ENCODE peak calls at places on chromosomes 5 and 9, in six cellular contexts. H is KBM-7; Y is NAMALWA; R is GM04503; B is naive thymus-derived CD8-positive, alpha-beta T cell; I is stimulated activated CD8-positive, alpha-beta memory T cell treated with anti-CD3 and anti-CD28 coated beads, Interleukin-7, amount 100 ng/mL, for 1 hour. J is an unnamed sample.

GRCh38 chr9:33287087-33287490 is 3.2 kb upstream of the NFX1 start:
- DNase-seq in H (peak; percentile 80), Y (peak; percentile 92), R (no peak), B (no peak), I (no peak), J (peak; percentile 50)

GRCh38 chr5:54538156-54538555 is 20.6 kb downstream of the SNX18 start:
- DNase-seq in H (no peak), Y (no peak), R (no peak), B (no peak), I (no peak), J (no peak)

GRCh38 chr5:143696920-143697319 is 115.0 kb upstream of the HMHB1 start:
- DNase-seq in H (no peak), Y (no peak), R (no peak), B (no peak), I (no peak), J (no peak)

GRCh38 chr9:4077499-4078102 is 222.3 kb downstream of the GLIS3 start:
- DNase-seq in H (peak; percentile 26), Y (peak; percentile 74), R (no peak), B (peak; percentile 17), I (no peak), J (peak; percentile 80)

GRCh38 chr5:149015126-149015525 is 47.7 kb downstream of the SH3TC2 start:
- DNase-seq in H (no peak), Y (no peak), R (no peak), B (no peak), I (no peak), J (no peak)

GRCh38 chr5:138463335-138464017 is 1.8 kb upstream of the EGR1 start:
- DNase-seq in H (no peak), Y (peak; percentile 22), R (no peak), B (no peak), I (no peak), J (peak; percentile 46)

GRCh38 chr5:94276751-94277150 is 341.7 kb downstream of the KIAA0825 start:
- DNase-seq in H (no peak), Y (no peak), R (no peak), B (no peak), I (no peak), J (no peak)

GRCh38 chr5:102271759-102272158 is 24.3 kb downstream of the SLCO4C1 start:
- DNase-seq in H (no peak), Y (no peak), R (no peak), B (no peak), I (no peak), J (no peak)

GRCh38 chr5:159576902-159577301 is 246.6 kb upstream of the IL12B start:
- DNase-seq in H (no peak), Y (no peak), R (no peak), B (no peak), I (no peak), J (no peak)

GRCh38 chr5:40240111-40240510 is 439.6 kb upstream of the PTGER4 start:
- DNase-seq in H (no peak), Y (no peak), R (no peak), B (no peak), I (no peak), J (no peak)

GRCh38 chr5:74257645-74258328 is 382.7 kb downstream of the ENC1 start:
- DNase-seq in H (peak; percentile 89), Y (peak; percentile 35), R (no peak), B (no peak), I (no peak), J (peak; percentile 85)

GRCh38 chr9:112838342-112838741 is 52.3 kb downstream of the SLC46A2 start:
- DNase-seq in H (no peak), Y (no peak), R (no peak), B (no peak), I (no peak), J (peak; percentile 46)

GRCh38 chr5:112697301-112697700 is 40.4 kb upstream of the APC start:
- DNase-seq in H (no peak), Y (no peak), R (no peak), B (no peak), I (no peak), J (no peak)

GRCh38 chr9:119768266-119768665 is 399.0 kb upstream of the BRINP1 start:
- DNase-seq in H (no peak), Y (no peak), R (no peak), B (no peak), I (no peak), J (no peak)

GRCh38 chr5:33091571-33092363 is 349.0 kb upstream of the TARS1 start:
- DNase-seq in H (no peak), Y (no peak), R (peak; percentile 96), B (no peak), I (no peak), J (no peak)

GRCh38 chr5:94884294-94884693 is 265.8 kb downstream of the SLF1 start:
- DNase-seq in H (no peak), Y (no peak), R (no peak), B (no peak), I (no peak), J (no peak)

GRCh38 chr9:88968799-88969198 is 22.5 kb upstream of the S1PR3 start:
- DNase-seq in H (no peak), Y (no peak), R (no peak), B (no peak), I (no peak), J (no peak)

GRCh38 chr5:76199321-76200318 is 116.4 kb downstream of the SV2C start:
- DNase-seq in H (peak; percentile 5), Y (no peak), R (no peak), B (no peak), I (no peak), J (no peak)

GRCh38 chr5:178329331-178329730 is 96.7 kb upstream of the PHYKPL start:
- DNase-seq in H (no peak), Y (no peak), R (no peak), B (no peak), I (no peak), J (no peak)

GRCh38 chr9:24464321-24464951 is 81.3 kb downstream of the IZUMO3 start:
- DNase-seq in H (no peak), Y (no peak), R (no peak), B (no peak), I (no peak), J (no peak)

GRCh38 chr5:163571755-163572154 is 66.3 kb downstream of the MAT2B start:
- DNase-seq in H (no peak), Y (no peak), R (peak; percentile 67), B (no peak), I (no peak), J (no peak)

GRCh38 chr9:71795097-71795807 is 26.9 kb upstream of the CEMIP2 start:
- DNase-seq in H (no peak), Y (peak; percentile 84), R (no peak), B (no peak), I (no peak), J (no peak)

GRCh38 chr5:76652809-76653414 is 29.7 kb upstream of the F2RL2 start:
- DNase-seq in H (no peak), Y (no peak), R (no peak), B (no peak), I (no peak), J (no peak)

GRCh38 chr5:74767579-74767913 is 497 bp downstream of the NSA2 start:
- DNase-seq in H (no peak), Y (peak; percentile 69), R (peak; percentile 19), B (no peak), I (no peak), J (peak; percentile 52)

GRCh38 chr5:139388198-139388821 is 1.4 kb downstream of the MZB1 start:
- DNase-seq in H (peak; percentile 90), Y (peak; percentile 91), R (no peak), B (no peak), I (no peak), J (peak; percentile 91)

GRCh38 chr9:115650768-115651167 is 502.8 kb upstream of the PAPPA start:
- DNase-seq in H (no peak), Y (no peak), R (peak; percentile 97), B (no peak), I (no peak), J (no peak)

GRCh38 chr9:126719677-126720435 is 85.0 kb upstream of the ZBTB43 start:
- DNase-seq in H (peak; percentile 96), Y (peak; percentile 83), R (no peak), B (peak; percentile 75), I (peak; percentile 73), J (peak; percentile 69)

GRCh38 chr5:176497852-176498251 is 39.4 kb downstream of the RNF44 start:
- DNase-seq in H (no peak), Y (no peak), R (no peak), B (no peak), I (no peak), J (no peak)

GRCh38 chr9:106878943-106879916 is 16.3 kb downstream of the ZNF462 start:
- DNase-seq in H (no peak), Y (no peak), R (peak; percentile 71), B (no peak), I (no peak), J (peak; percentile 62)

GRCh38 chr5:173454764-173455598 is 126.8 kb upstream of the STC2 start:
- DNase-seq in H (no peak), Y (no peak), R (peak; percentile 99), B (no peak), I (no peak), J (no peak)

GRCh38 chr9:107694390-107694789 is 204.8 kb upstream of the KLF4 start:
- DNase-seq in H (no peak), Y (no peak), R (no peak), B (no peak), I (no peak), J (no peak)

GRCh38 chr9:72786948-72787347 is 165.9 kb downstream of the ALDH1A1 start:
- DNase-seq in H (no peak), Y (no peak), R (no peak), B (no peak), I (no peak), J (no peak)

GRCh38 chr5:39274388-39275085 is 55.2 kb upstream of the FYB1 start:
- DNase-seq in H (peak; percentile 75), Y (peak; percentile 9), R (no peak), B (no peak), I (no peak), J (no peak)

GRCh38 chr5:60505373-60505772 is 194.6 kb downstream of the DEPDC1B start:
- DNase-seq in H (no peak), Y (no peak), R (no peak), B (no peak), I (no peak), J (no peak)

GRCh38 chr9:642014-642413 is 199.5 kb upstream of the DMRT1 start:
- DNase-seq in H (peak; percentile 82), Y (no peak), R (no peak), B (no peak), I (no peak), J (no peak)

GRCh38 chr9:95574176-95574575 is 57.4 kb upstream of the PTCH1 start:
- DNase-seq in H (no peak), Y (peak; percentile 22), R (no peak), B (no peak), I (no peak), J (no peak)

J was measured in left colon.